ENCODE peak calls at places on chromosomes 11 and 22, in five cellular contexts. Y is GM10248, A is foreskin keratinocyte, V is pancreas, W is fibroblast of lung. K is an unnamed sample.

GRCh38 chr11:122617297-122617696 is 38.2 kb upstream of the UBASH3B start:
- DNase-seq in Y (no peak), A (peak), V (no peak), W (no peak), K (no peak)

GRCh38 chr22:29226246-29226981 is 20.7 kb downstream of the EMID1 start:
- DNase-seq in Y (no peak), A (no peak), V (no peak), W (no peak), K (no peak)

GRCh38 chr11:124643605-124644425 is 21.2 kb downstream of the TBRG1 start:
- DNase-seq in Y (no peak), A (peak), V (no peak), W (peak), K (peak)

GRCh38 chr11:74004694-74005615 is 3.9 kb downstream of the UCP3 start:
- DNase-seq in Y (no peak), A (no peak), V (no peak), W (no peak), K (no peak)

GRCh38 chr11:44753965-44754645 is 27.3 kb downstream of the TSPAN18 start:
- DNase-seq in Y (no peak), A (peak), V (no peak), W (no peak), K (no peak)

GRCh38 chr22:48633996-48634836 is 1193.5 kb downstream of the BRD1 start:
- DNase-seq in Y (no peak), A (no peak), V (no peak), W (no peak), K (no peak)

GRCh38 chr22:38923463-38924196 is 33.8 kb upstream of the APOBEC3A start:
- DNase-seq in Y (no peak), A (peak), V (peak), W (peak), K (peak)

GRCh38 chr11:90809581-90809980 is 586.7 kb upstream of the CHORDC1 start:
- DNase-seq in Y (no peak), A (peak), V (no peak), W (no peak), K (no peak)

GRCh38 chr22:29979645-29980303 is 96.8 kb downstream of the MTMR3 start:
- DNase-seq in Y (peak), A (no peak), V (no peak), W (no peak), K (no peak)

GRCh38 chr11:12810497-12810896 is 136.3 kb downstream of the TEAD1 start:
- DNase-seq in Y (no peak), A (no peak), V (no peak), W (peak), K (no peak)

GRCh38 chr11:44264761-44265160 is 45.2 kb downstream of the ALX4 start:
- DNase-seq in Y (no peak), A (no peak), V (no peak), W (no peak), K (no peak)

DNA sequence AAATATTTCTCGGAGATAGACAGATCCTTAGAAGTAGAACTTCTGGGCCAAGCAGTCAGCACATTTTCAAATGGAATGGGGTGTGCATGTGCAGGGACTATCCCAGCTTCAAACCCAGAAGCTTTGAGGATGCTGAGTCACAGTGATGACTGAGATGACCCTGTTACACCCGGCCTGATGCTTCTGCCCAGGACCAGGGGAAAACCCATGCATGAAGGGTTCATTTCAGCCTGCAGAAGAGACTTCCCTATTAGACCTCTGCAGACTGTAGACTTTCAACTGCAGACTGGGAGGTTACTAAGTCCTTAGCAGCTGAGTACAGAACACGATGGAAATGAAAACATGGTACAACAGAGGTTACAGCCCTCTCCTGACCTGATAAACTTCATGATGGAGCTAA is 3.6 kb upstream of the OR2AT4 start:
- DNase-seq in Y (peak), A (peak), V (no peak), W (no peak), K (peak)
- TF ChIP-seq CTCF in Y (no peak), A (no peak), V (no peak), W (no peak), K (no peak)

GRCh38 chr11:79076526-79077115 is 364.2 kb downstream of the TENM4 start:
- DNase-seq in Y (no peak), A (no peak), V (no peak), W (no peak), K (no peak)
- TF ChIP-seq CTCF in Y (peak), A (peak), V (peak), W (peak), K (peak)

GRCh38 chr11:2859706-2860037 is 25.9 kb downstream of the CDKN1C start:
- DNase-seq in Y (no peak), A (no peak), V (no peak), W (no peak), K (no peak)

GRCh38 chr11:2855162-2855561 is 30.4 kb downstream of the CDKN1C start:
- DNase-seq in Y (no peak), A (no peak), V (no peak), W (no peak), K (no peak)

GRCh38 chr11:2858995-2859705 is 26.4 kb downstream of the CDKN1C start:
- DNase-seq in Y (no peak), A (no peak), V (no peak), W (no peak), K (no peak)

GRCh38 chr11:2857918-2858317 is 27.7 kb downstream of the CDKN1C start:
- DNase-seq in Y (no peak), A (no peak), V (no peak), W (no peak), K (no peak)

GRCh38 chr11:2857276-2857675 is 28.3 kb downstream of the CDKN1C start:
- DNase-seq in Y (no peak), A (no peak), V (no peak), W (no peak), K (no peak)
- TF ChIP-seq CTCF in Y (no peak), A (no peak), V (no peak), W (no peak), K (no peak)

DNA sequence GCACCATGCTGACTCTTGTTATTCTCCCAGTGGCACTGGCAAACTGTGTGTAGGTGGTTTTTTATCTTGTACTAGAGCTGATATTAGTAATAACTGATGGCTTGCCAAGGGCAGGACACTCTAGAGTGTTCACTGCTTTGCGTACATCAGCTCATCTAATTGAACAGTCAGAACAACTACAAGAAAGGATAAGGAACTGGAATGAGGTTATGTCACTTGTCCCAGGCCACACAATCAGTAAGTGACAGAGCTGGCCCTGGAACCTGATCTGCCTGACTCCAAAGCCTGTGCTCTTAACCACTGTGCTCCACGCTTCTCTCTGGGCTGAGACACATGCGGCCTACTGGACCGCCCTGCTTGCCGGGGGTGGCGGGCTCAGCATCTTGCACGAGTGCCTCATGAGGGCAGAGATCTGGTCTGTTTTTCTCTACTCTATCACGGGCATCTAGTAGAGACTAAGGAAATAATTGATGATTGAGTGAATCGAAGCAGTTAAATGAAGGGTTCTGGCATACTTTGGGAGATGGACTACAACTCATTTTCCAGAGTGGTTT is 155.9 kb upstream of the SORL1-AS1 start:
- DNase-seq in Y (no peak), A (no peak), V (no peak), W (no peak), K (no peak)
- TF ChIP-seq CTCF in Y (no peak), A (no peak), V (no peak), W (no peak), K (no peak)

K was measured in HFFc6.